ENCODE peak calls at places on chromosome 14, in four cellular contexts. G is GM12878, W is NT2/D1, X is H1. K is an unnamed sample.

GRCh38 chr14:64918216-64918615 is 4.0 kb downstream of the CHURC1 start:
- DNase-seq in W (no peak), G (no peak), X (no peak), K (no peak)

GRCh38 chr14:90642239-90642717 is 174.0 kb downstream of the TTC7B start:
- DNase-seq in X (peak), W (peak), G (no peak), K (peak)

GRCh38 chr14:105889666-105890473 is 363.5 kb downstream of the TMEM121 start:
- DNase-seq in W (no peak), G (no peak), X (no peak), K (no peak)

GRCh38 chr14:64682173-64682710 is 22.0 kb upstream of the PLEKHG3 start:
- DNase-seq in G (no peak), W (no peak), X (no peak), K (no peak)

GRCh38 chr14:21087294-21088091 is 11.0 kb downstream of the ZNF219 start:
- DNase-seq in W (no peak), G (no peak), X (no peak), K (no peak)

GRCh38 chr14:68506021-68506644 is 286.7 kb downstream of the ZFP36L1 start:
- DNase-seq in W (no peak), X (no peak), G (no peak), K (no peak)

GRCh38 chr14:61267336-61267735 is 13.8 kb downstream of the TMEM30B start:
- DNase-seq in G (no peak), W (no peak), X (no peak), K (no peak)

GRCh38 chr14:50262865-50263264 is 31.5 kb upstream of the SOS2 start:
- DNase-seq in X (no peak), G (no peak), W (no peak), K (no peak)

GRCh38 chr14:94113490-94113889 is 3.0 kb downstream of the IFI27 start:
- DNase-seq in W (no peak), X (no peak), G (no peak), K (no peak)

GRCh38 chr14:81450100-81450531 is 50.0 kb upstream of the STON2 start:
- DNase-seq in G (no peak), W (peak), X (peak), K (no peak)

DNA sequence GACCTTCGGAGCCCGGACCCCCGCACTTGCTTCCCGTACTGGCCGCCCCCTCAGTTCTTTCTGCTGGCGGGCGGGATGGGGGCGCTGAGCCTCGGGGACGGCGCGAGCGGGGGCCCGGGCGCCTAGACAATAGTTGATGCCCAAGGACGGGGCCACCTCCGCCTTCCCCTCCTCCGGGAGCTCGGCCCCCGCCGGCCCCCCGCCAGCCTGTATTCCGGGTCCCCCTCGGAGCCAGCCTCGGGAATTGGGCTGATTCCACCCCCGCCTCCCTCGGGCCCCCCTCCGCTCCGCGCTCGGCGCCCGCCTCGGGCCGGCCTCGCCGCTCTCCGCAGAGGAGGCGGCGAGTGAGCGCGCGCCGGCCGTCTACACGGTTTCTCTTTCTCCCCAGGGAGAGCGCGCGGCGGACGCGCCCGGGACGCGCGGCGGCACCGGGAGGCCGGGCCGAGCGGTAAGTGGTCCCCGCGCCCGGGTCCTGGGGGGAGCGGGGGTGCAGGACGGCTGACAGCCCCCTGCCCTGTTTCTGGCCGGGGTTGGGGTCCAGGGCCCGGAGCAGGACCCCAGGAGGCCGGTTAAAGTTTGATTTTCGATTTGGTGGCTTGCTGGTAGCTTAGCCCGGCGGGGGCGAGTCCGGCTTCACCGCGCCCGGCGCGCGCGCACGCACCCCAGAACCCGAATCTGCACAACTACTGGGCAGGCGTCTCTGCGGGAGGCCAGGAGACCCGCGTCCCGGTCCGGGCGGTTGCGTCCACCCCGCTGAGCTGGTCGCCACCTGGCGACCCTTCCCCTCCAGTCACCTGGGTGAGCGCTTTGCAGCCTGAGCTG is 413.7 kb downstream of the PCNX1 start:
- DNase-seq in X (no peak), W (no peak), G (no peak), K (no peak)
- TF ChIP-seq SUZ12 in X (no peak), W (no peak), G (no peak), K (no peak)

GRCh38 chr14:22791302-22791701 is 23.9 kb downstream of the SLC7A7 start:
- DNase-seq in X (no peak), G (no peak), W (no peak), K (no peak)
- H3K9ac ChIP-seq in X (no peak), G (no peak), W (no peak), K (no peak)

DNA sequence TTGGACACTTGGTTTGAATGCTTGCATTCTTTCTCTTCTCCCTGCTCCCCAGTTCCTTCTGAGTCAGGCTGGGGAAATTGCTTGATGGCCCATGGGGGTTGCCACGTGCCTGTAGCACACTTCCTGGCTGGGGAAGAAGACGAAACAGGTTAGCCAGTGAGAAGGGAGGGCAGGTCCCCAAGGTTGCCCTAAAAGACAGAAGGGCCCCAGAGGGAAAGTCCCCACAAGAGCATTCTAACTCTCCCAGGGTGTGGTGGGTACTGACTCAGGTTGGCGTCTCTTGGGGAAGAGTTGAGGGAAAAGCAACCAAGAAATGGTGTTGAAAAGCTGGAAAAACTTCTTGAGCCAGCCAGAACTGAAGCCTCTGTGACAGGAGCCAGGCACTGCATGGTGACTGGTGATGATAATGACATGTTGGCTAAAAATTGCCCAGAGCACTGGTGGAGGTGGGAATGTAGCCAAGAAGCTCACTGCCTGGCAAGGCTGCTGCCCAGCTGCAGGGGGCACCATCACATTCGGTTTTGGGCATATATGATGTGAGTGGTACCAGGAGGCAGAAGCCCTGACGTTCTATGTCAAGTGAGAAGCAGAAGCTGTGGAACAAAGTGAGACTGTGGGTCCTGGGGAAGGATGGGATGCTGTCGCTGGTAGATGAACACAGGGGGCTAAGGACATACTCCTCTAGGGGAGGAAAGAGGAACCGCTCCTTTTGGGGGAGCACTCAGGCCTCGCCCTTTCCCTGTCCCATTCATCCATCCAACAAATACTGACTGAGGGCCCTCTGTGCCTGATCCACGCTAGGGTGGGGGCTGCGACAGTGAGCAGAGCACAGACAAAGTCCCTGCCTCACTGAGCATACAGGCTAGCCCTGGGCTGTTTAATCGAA is 8.1 kb upstream of the RABGGTA start:
- DNase-seq in X (no peak), W (no peak), G (peak), K (no peak)
- TF ChIP-seq SUZ12 in X (no peak), W (no peak), G (no peak), K (no peak)

GRCh38 chr14:34781242-34781641 is 66.8 kb upstream of the CFL2 start:
- DNase-seq in X (no peak), G (peak), W (no peak), K (no peak)
- H3K9ac ChIP-seq in X (no peak), G (no peak), W (no peak), K (no peak)

DNA sequence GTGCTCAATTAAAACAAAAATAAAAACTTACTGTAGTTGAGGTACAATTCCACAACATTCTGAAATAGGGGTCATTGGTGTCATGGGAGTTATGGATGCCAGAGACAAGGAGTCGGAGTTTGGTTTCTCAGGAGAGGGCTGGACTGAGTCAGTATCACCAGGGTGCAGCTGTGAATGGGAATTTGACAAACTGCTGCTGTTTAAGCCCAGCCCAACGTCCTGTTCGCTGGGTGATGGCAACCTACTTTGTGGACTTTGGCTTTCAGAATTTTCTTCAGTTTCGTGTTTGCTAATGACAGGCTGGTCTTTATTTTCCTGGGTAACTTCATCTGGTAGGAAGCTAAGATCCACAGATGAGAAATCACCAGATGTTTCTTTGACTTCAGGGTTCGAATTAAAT is 3.9 kb downstream of the TBPL2 start:
- DNase-seq in G (no peak), W (no peak), X (no peak), K (no peak)
- TF ChIP-seq SUZ12 in G (no peak), W (no peak), X (no peak), K (no peak)

GRCh38 chr14:93065272-93065730 is 50.4 kb downstream of the ITPK1 start:
- DNase-seq in X (no peak), W (no peak), G (no peak), K (no peak)
- H3K9ac ChIP-seq in X (no peak), W (no peak), G (peak), K (no peak)

GRCh38 chr14:78987006-78987405 is 816.8 kb downstream of the NRXN3 start:
- DNase-seq in W (no peak), G (no peak), X (no peak), K (no peak)

GRCh38 chr14:78989246-78989645 is 819.1 kb downstream of the NRXN3 start:
- DNase-seq in G (no peak), X (no peak), W (no peak), K (no peak)

GRCh38 chr14:78982551-78982950 is 812.4 kb downstream of the NRXN3 start:
- DNase-seq in W (no peak), G (no peak), X (no peak), K (no peak)

GRCh38 chr14:78983126-78983525 is 813.0 kb downstream of the NRXN3 start:
- DNase-seq in W (no peak), G (no peak), X (no peak), K (no peak)

DNA sequence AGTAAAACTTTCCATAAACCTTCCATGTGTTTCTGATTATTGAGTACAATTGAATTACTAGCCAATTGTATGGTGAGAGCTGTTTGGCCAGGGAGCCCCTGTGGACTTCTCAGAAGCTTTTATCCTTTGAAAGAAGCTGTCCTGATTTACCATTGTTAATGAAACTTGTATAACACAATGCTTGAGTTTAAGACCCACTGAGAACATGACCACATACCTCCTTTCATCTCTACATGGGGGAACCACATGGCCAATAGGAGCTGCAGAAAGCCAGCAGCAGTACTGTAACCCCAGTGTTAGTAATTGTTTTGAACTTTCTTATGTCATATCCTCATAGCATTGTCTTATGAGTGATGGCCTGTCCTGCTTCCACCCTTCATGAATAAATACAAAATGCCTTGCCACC is 815.5 kb downstream of the NRXN3 start:
- DNase-seq in X (peak), G (no peak), W (peak), K (no peak)
- TF ChIP-seq SUZ12 in X (no peak), G (no peak), W (no peak), K (no peak)

DNA sequence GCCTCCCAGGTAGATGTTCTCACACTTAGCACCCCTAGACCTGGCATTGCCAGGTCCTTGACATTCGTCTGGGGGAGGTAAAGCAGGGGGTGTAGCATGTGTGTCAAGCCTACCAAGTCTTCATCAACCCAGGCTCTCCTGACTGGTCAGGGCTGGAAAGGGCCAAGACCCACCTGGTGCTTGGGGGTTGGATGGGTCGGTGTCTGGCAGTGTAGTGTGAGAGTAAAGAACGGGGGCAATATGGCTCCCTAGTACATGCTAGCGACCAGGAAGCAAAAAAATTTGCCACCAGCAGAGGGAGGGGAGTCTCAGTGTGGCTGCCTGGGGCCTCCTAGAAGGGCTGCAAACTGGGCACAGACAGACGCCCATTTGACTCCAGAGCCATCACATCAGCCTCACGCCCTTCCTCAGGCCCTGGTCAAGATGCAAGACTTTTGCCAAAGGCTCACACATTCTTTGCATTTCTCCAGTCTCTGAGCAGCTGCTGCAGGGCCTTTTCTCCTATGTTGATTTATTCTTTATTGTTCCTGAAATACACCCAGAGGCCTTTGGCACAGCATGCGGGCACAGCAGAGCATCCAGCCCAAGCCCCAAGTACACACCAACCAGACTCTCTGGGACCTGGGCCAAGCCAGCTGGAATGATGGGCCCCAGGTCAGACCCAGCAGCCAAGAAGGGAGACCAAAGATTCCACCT is 38.3 kb upstream of the PNMA1 start:
- DNase-seq in G (no peak), W (no peak), X (no peak), K (no peak)
- H3K9ac ChIP-seq in G (peak), W (no peak), X (no peak), K (peak)

K was measured in HepG2.